ENCODE peak calls at places on chromosomes 6 and 20, in four cellular contexts. I is sigmoid colon, B is HCT116, A is stomach. T is an unnamed sample.

GRCh38 chr6:35776364-35777215 is at the start of gene CLPSL2:
- DNase-seq in I (no peak), B (no peak), A (no peak), T (no peak)

GRCh38 chr6:31116661-31117385 is 2.2 kb downstream of the PSORS1C1 start:
- DNase-seq in I (no peak), B (no peak), A (no peak), T (peak; percentile 23)

GRCh38 chr6:33320315-33321181 is 3.0 kb upstream of the ZBTB22 start:
- DNase-seq in I (peak; percentile 82), B (no peak), A (peak; percentile 59), T (peak; percentile 66)

GRCh38 chr20:50374541-50375078 is 135.6 kb upstream of the PTPN1 start:
- DNase-seq in I (no peak), B (no peak), A (no peak), T (no peak)

GRCh38 chr6:167502471-167502870 is 177.6 kb downstream of the TTLL2 start:
- DNase-seq in I (no peak), B (no peak), A (no peak), T (no peak)

GRCh38 chr6:169861431-169862045 is 110.1 kb downstream of the ERMARD start:
- DNase-seq in I (no peak), B (no peak), A (peak; percentile 22), T (no peak)

GRCh38 chr6:26613717-26614683 is 17.2 kb downstream of the ABT1 start:
- DNase-seq in I (no peak), B (no peak), A (no peak), T (no peak)

GRCh38 chr20:3171391-3172125 is 1.8 kb downstream of the LZTS3 start:
- DNase-seq in I (peak; percentile 53), B (no peak), A (no peak), T (no peak)

GRCh38 chr6:108714774-108715414 is 133.3 kb upstream of the ARMC2 start:
- DNase-seq in I (no peak), B (no peak), A (no peak), T (no peak)

GRCh38 chr6:39812853-39813533 is 20.8 kb downstream of the DAAM2 start:
- DNase-seq in I (no peak), B (no peak), A (no peak), T (no peak)

GRCh38 chr20:646868-647233 is 6.1 kb downstream of the SRXN1 start:
- DNase-seq in I (no peak), B (no peak), A (no peak), T (no peak)

GRCh38 chr6:144659735-144660246 is 374.7 kb downstream of the UTRN start:
- DNase-seq in I (no peak), B (no peak), A (no peak), T (no peak)

GRCh38 chr6:138289739-138290138 is 71.4 kb upstream of the PBOV1 start:
- DNase-seq in I (no peak), B (no peak), A (peak; percentile 38), T (no peak)

GRCh38 chr6:149452062-149452939 is 32.5 kb downstream of the ZC3H12D start:
- DNase-seq in I (no peak), B (no peak), A (no peak), T (no peak)

GRCh38 chr6:149449831-149450678 is 34.8 kb downstream of the ZC3H12D start:
- DNase-seq in I (no peak), B (no peak), A (no peak), T (no peak)

GRCh38 chr6:149449054-149449453 is 35.8 kb downstream of the ZC3H12D start:
- DNase-seq in I (no peak), B (no peak), A (no peak), T (no peak)

GRCh38 chr6:149451361-149452061 is 33.3 kb downstream of the ZC3H12D start:
- DNase-seq in I (no peak), B (no peak), A (no peak), T (no peak)

DNA sequence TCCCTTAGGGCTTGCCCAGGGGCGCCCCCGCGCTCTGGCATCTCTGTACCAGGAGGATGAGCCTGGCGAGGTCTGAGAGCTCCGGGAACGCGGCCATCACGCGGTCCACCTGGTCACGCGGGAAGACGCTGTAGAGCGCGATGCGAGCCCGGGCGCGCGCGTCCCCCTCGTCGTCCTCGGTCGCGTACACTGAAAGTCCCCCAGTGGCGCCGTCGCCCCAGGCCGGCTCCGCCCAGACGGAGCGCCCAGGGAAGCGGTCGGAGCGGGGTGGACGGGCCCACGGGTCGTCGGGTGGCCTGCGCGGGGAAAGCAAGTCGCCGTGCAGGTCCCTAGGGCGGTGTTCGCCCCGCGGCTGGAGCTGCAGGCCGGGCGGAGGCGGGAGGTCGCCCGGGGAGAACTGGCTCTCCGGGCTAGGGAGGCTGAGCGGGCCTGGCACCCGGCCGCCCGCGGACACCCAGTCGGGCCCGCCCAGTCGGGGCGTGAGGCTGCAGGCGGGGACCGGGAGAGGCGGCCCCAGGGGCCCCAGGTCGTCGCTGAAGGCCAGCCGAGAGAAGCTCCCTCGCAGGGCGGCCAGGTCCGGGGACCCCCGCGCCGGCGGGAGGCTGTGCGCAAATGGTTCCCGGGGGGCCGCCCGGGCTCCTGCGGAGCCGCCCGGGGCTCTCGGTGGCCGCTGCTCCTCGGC is 34.0 kb downstream of the ZC3H12D start:
- DNase-seq in I (peak; percentile 74), B (no peak), A (peak; percentile 50), T (no peak)
- TF ChIP-seq POLR2AphosphoS5 in I (no peak), B (no peak), A (no peak), T (no peak)

GRCh38 chr20:32045999-32046398 is 6.0 kb upstream of the HCK start:
- DNase-seq in I (no peak), B (no peak), A (no peak), T (no peak)
- TF ChIP-seq POLR2A in I (no peak), B (no peak), A (no peak), T (no peak)

GRCh38 chr20:22063753-22064152 is 358.3 kb downstream of the PAX1 start:
- DNase-seq in I (no peak), B (no peak), A (no peak), T (no peak)

GRCh38 chr20:22060610-22061009 is 355.1 kb downstream of the PAX1 start:
- DNase-seq in I (no peak), B (no peak), A (no peak), T (no peak)

GRCh38 chr20:22055981-22056380 is 350.5 kb downstream of the PAX1 start:
- DNase-seq in I (no peak), B (no peak), A (no peak), T (no peak)

DNA sequence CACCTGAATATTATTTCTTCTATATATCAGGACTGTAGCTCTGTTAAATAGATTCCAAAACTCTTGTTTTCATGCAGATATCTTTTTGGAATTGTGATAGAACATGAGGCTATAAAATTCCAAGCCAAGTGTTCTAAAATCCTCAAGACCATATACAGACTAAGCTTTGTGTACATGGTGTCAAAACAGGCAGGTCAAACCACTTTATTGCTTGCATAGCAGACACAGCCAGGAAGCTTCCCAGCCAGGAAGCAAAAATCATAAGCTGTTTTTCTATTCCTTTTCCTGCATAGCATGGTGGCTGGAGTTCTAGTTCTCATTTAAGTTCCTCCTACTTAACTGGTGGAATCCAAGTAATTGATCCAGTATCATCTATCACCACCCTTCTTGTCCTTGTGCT is 353.3 kb downstream of the PAX1 start:
- DNase-seq in I (no peak), B (no peak), A (no peak), T (no peak)
- TF ChIP-seq POLR2AphosphoS5 in I (peak; percentile 45), B (no peak), A (no peak), T (no peak)

GRCh38 chr20:33671573-33672288 is 2.5 kb downstream of the NECAB3 start:
- DNase-seq in I (no peak), B (no peak), A (no peak), T (no peak)
- TF ChIP-seq POLR2A in I (no peak), B (no peak), A (no peak), T (no peak)

DNA sequence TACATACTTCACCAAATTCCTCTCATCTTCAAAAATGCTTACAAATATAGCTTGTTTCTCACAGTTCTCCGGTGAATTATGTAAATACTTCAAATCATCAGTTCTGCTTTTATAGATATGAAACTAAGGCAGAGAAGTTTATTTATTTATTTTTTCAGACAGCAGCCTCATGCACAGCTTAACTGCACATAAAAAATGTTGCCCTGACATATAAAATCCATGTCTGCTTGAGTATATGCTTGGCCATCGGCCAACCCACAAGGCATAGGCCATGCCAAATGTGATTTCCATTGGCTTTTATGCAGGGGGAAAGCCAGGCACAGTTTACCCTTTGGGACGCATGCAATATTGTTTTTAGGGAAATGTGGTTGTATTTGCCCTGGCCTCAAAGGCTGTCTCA is 57.3 kb upstream of the PHACTR2 start:
- DNase-seq in I (no peak), B (no peak), A (no peak), T (no peak)
- TF ChIP-seq POLR2AphosphoS5 in I (no peak), B (no peak), A (no peak), T (no peak)

DNA sequence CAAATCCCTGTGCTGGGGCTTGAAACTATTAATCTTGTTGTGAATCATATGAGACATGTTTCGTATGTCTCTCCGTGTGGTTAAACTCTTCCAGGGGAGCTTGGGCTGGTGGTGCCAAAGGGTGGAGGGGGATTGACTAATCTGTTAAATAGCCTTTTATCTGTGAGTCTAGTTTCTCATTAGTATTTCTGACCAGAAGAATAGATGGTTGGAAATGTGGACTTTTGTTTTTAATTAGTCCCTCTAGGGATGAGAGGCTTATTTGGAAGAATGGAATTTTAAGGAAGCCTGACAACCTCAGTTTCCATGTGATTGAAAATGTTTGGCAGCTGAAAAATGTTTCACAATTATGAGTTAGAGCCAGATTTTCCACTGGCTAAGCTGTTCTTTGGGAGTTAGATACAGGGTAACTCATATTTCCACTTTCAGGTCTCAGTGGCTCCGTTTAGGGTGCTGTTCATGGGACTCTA is 117.3 kb downstream of the BCKDHB start:
- DNase-seq in I (no peak), B (no peak), A (no peak), T (no peak)
- TF ChIP-seq POLR2A in I (no peak), B (no peak), A (no peak), T (no peak)